ENCODE peak calls at places on chromosomes 16 and 17, in four cellular contexts. One of them, this sample, is unnamed.
A peak's percentile ranks its signal among the peaks of the same experiment; 100 is the strongest.

GRCh38 chr17:77306790-77307478 is 166.2 kb downstream of the SEC14L1 start:
- DNase-seq in B cell: no peak
- DNase-seq in CD8-positive, alpha-beta T cell: no peak
- DNase-seq in astrocyte of the spinal cord: no peak
- DNase-seq in this sample: no peak

GRCh38 chr17:30372755-30373154 is 6.0 kb upstream of the CPD start:
- DNase-seq in B cell: no peak
- DNase-seq in CD8-positive, alpha-beta T cell: no peak
- DNase-seq in astrocyte of the spinal cord: no peak
- DNase-seq in this sample: no peak

GRCh38 chr17:75872434-75873351 is 5.7 kb downstream of the TRIM47 start:
- DNase-seq in B cell: peak; percentile 29
- DNase-seq in CD8-positive, alpha-beta T cell: peak; percentile 51
- DNase-seq in astrocyte of the spinal cord: peak; percentile 80
- DNase-seq in this sample: no peak

GRCh38 chr17:72342582-72343527 is 222.0 kb downstream of the SOX9 start:
- DNase-seq in B cell: no peak
- DNase-seq in CD8-positive, alpha-beta T cell: no peak
- DNase-seq in astrocyte of the spinal cord: peak; percentile 72
- DNase-seq in this sample: no peak

GRCh38 chr16:27529962-27530361 is 19.8 kb downstream of the GTF3C1 start:
- DNase-seq in B cell: no peak
- DNase-seq in CD8-positive, alpha-beta T cell: no peak
- DNase-seq in astrocyte of the spinal cord: peak; percentile 90
- DNase-seq in this sample: no peak

GRCh38 chr16:11386791-11387546 is 41.7 kb downstream of the RMI2 start:
- DNase-seq in B cell: peak; percentile 46
- DNase-seq in CD8-positive, alpha-beta T cell: no peak
- DNase-seq in astrocyte of the spinal cord: peak; percentile 23
- DNase-seq in this sample: no peak

GRCh38 chr17:38996660-38997337 is 29.6 kb upstream of the FBXO47 start:
- DNase-seq in B cell: no peak
- DNase-seq in CD8-positive, alpha-beta T cell: no peak
- DNase-seq in astrocyte of the spinal cord: no peak
- DNase-seq in this sample: no peak

GRCh38 chr17:51612692-51613091 is 352.3 kb downstream of the UTP18 start:
- DNase-seq in B cell: no peak
- DNase-seq in CD8-positive, alpha-beta T cell: no peak
- DNase-seq in astrocyte of the spinal cord: no peak
- DNase-seq in this sample: no peak

GRCh38 chr17:3636154-3636907 is at the start of the genes CTNS and SHPK:
- DNase-seq in B cell: peak; percentile 99
- DNase-seq in CD8-positive, alpha-beta T cell: peak; percentile 93
- DNase-seq in astrocyte of the spinal cord: peak; percentile 98
- DNase-seq in this sample: peak; percentile 96

GRCh38 chr16:50841081-50841886 is 99.4 kb downstream of the CYLD start:
- DNase-seq in B cell: no peak
- DNase-seq in CD8-positive, alpha-beta T cell: peak; percentile 38
- DNase-seq in astrocyte of the spinal cord: no peak
- DNase-seq in this sample: no peak

GRCh38 chr16:53664724-53665345 is 38.8 kb downstream of the RPGRIP1L start:
- DNase-seq in B cell: no peak
- DNase-seq in CD8-positive, alpha-beta T cell: no peak
- DNase-seq in astrocyte of the spinal cord: peak; percentile 92
- DNase-seq in this sample: no peak

GRCh38 chr17:37643118-37643766 is at the start of gene DDX52:
- DNase-seq in B cell: peak; percentile 86
- DNase-seq in CD8-positive, alpha-beta T cell: peak; percentile 86
- DNase-seq in astrocyte of the spinal cord: peak; percentile 91
- DNase-seq in this sample: peak; percentile 87

GRCh38 chr17:79844869-79845600 is 5.8 kb upstream of the CBX4 start:
- DNase-seq in B cell: peak; percentile 94
- DNase-seq in CD8-positive, alpha-beta T cell: peak; percentile 59
- DNase-seq in astrocyte of the spinal cord: no peak
- DNase-seq in this sample: no peak

GRCh38 chr16:80081851-80082250 is 458.9 kb upstream of the DYNLRB2 start:
- DNase-seq in B cell: no peak
- DNase-seq in CD8-positive, alpha-beta T cell: no peak
- DNase-seq in astrocyte of the spinal cord: no peak
- DNase-seq in this sample: no peak

GRCh38 chr16:78294538-78295225 is 195.2 kb downstream of the WWOX start:
- DNase-seq in B cell: no peak
- DNase-seq in CD8-positive, alpha-beta T cell: no peak
- DNase-seq in astrocyte of the spinal cord: no peak
- DNase-seq in this sample: no peak

GRCh38 chr17:48593126-48593829 is at the start of gene HOXB5:
- DNase-seq in B cell: no peak
- DNase-seq in CD8-positive, alpha-beta T cell: peak; percentile 33
- DNase-seq in astrocyte of the spinal cord: no peak
- DNase-seq in this sample: peak; percentile 67

GRCh38 chr16:54817940-54818574 is 112.6 kb upstream of the IRX5 start:
- DNase-seq in B cell: no peak
- DNase-seq in CD8-positive, alpha-beta T cell: no peak
- DNase-seq in astrocyte of the spinal cord: no peak
- DNase-seq in this sample: no peak

GRCh38 chr16:54815177-54815576 is 115.5 kb upstream of the IRX5 start:
- DNase-seq in B cell: no peak
- DNase-seq in CD8-positive, alpha-beta T cell: no peak
- DNase-seq in astrocyte of the spinal cord: no peak
- DNase-seq in this sample: no peak

GRCh38 chr16:54813778-54814177 is 116.9 kb upstream of the IRX5 start:
- DNase-seq in B cell: no peak
- DNase-seq in CD8-positive, alpha-beta T cell: no peak
- DNase-seq in astrocyte of the spinal cord: no peak
- DNase-seq in this sample: no peak

GRCh38 chr16:54816471-54816870 is 114.2 kb upstream of the IRX5 start:
- DNase-seq in B cell: no peak
- DNase-seq in CD8-positive, alpha-beta T cell: no peak
- DNase-seq in astrocyte of the spinal cord: no peak
- DNase-seq in this sample: no peak

DNA sequence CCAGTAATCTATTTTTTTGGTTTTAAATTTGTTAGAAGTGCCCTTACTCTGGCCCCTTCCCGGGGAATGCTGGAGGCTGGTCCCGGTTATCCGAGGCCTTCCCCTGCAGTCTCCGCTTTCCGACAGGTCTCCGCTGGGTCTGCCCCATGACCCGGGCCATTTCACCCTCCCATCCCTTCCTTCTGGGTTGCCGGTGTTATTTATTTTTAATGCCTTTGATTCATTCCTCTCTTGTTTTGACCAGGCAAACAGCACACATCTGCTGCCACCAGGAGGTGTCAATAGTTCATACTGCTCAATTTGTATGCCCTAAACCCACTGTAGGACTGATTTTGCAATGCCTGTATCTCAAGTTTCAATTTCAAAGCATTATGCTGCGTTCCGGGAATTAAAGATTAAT is 113.2 kb upstream of the IRX5 start:
- DNase-seq in B cell: no peak
- DNase-seq in CD8-positive, alpha-beta T cell: no peak
- DNase-seq in astrocyte of the spinal cord: peak; percentile 1
- DNase-seq in this sample: no peak
- TF ChIP-seq CTCF in B cell: no peak
- TF ChIP-seq CTCF in CD8-positive, alpha-beta T cell: no peak
- TF ChIP-seq CTCF in astrocyte of the spinal cord: peak; percentile 34
- TF ChIP-seq CTCF in this sample: no peak

DNA sequence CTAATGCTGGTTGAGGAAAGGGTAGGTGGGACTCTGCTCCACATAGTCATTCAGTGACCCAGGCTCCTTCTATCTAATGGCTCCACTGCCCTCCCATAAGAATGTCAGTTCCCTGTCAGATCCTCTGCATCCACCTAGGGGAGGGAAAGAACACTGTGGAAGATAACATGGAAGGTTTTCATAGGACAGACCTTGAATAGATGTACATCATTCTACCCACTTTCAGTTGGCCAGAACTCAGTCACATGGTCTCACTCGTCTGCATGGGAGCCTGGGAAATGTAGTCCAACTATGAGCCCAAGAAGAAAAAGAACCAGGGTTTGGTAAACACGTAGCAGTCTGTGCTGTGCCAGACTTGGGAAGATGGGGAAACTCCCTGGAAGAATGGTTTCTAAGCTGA is 27.1 kb upstream of the SCNN1B start:
- DNase-seq in B cell: no peak
- DNase-seq in CD8-positive, alpha-beta T cell: no peak
- DNase-seq in astrocyte of the spinal cord: no peak
- DNase-seq in this sample: no peak
- TF ChIP-seq CTCF in B cell: no peak
- TF ChIP-seq CTCF in CD8-positive, alpha-beta T cell: no peak
- TF ChIP-seq CTCF in astrocyte of the spinal cord: no peak
- TF ChIP-seq CTCF in this sample: no peak

GRCh38 chr16:879461-879861 is 78.9 kb upstream of the GNG13 start:
- DNase-seq in B cell: no peak
- DNase-seq in CD8-positive, alpha-beta T cell: no peak
- DNase-seq in astrocyte of the spinal cord: no peak
- DNase-seq in this sample: no peak

GRCh38 chr16:876523-877241 is 76.1 kb upstream of the GNG13 start:
- DNase-seq in B cell: no peak
- DNase-seq in CD8-positive, alpha-beta T cell: no peak
- DNase-seq in astrocyte of the spinal cord: no peak
- DNase-seq in this sample: no peak

GRCh38 chr16:878886-879285 is 78.4 kb upstream of the GNG13 start:
- DNase-seq in B cell: no peak
- DNase-seq in CD8-positive, alpha-beta T cell: no peak
- DNase-seq in astrocyte of the spinal cord: no peak
- DNase-seq in this sample: no peak

GRCh38 chr16:877242-878065 is 76.9 kb upstream of the GNG13 start:
- DNase-seq in B cell: no peak
- DNase-seq in CD8-positive, alpha-beta T cell: no peak
- DNase-seq in astrocyte of the spinal cord: no peak
- DNase-seq in this sample: no peak

DNA sequence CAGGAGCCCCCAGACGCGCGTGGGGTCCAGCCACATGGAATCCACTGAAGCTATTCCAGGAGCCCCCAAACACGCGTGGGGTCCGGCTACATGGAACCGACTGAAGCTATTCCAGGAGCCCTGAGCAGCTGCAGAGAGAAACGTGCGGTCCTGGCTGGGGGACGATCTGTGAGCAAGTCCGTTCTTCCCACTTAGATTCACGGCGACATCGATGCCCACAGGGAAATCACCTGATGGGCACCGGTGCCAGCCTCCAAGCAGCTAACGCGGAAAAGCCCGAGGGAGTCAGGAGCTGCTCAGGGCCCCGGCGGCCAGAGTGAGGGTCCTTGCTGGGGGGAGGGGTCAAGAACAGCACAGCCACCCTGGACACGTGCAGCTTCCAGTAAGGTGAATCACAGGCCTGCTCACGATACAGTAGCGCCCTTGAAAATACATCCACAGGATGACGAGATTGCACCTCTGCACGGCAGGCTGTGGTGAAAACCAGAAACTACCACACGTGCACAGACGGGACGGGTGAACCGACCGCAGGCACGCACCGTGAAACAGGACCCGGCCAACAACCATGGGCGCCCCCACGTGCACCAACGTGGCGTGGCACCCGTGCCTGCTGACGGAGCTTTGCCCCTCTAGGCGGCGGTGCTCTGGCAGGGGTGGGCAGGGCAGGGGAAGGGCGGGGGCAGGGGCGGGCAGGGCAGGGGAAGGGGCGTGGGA is 77.7 kb upstream of the GNG13 start:
- DNase-seq in B cell: no peak
- DNase-seq in CD8-positive, alpha-beta T cell: no peak
- DNase-seq in astrocyte of the spinal cord: no peak
- DNase-seq in this sample: peak; percentile 18
- TF ChIP-seq CTCF in B cell: no peak
- TF ChIP-seq CTCF in CD8-positive, alpha-beta T cell: no peak
- TF ChIP-seq CTCF in astrocyte of the spinal cord: no peak
- TF ChIP-seq CTCF in this sample: no peak

GRCh38 chr16:19548144-19548543 is 7.4 kb upstream of the VPS35L start:
- DNase-seq in B cell: no peak
- DNase-seq in CD8-positive, alpha-beta T cell: no peak
- DNase-seq in astrocyte of the spinal cord: no peak
- DNase-seq in this sample: no peak

GRCh38 chr16:19540241-19540970 is 15.1 kb upstream of the VPS35L start:
- DNase-seq in B cell: no peak
- DNase-seq in CD8-positive, alpha-beta T cell: no peak
- DNase-seq in astrocyte of the spinal cord: no peak
- DNase-seq in this sample: no peak

DNA sequence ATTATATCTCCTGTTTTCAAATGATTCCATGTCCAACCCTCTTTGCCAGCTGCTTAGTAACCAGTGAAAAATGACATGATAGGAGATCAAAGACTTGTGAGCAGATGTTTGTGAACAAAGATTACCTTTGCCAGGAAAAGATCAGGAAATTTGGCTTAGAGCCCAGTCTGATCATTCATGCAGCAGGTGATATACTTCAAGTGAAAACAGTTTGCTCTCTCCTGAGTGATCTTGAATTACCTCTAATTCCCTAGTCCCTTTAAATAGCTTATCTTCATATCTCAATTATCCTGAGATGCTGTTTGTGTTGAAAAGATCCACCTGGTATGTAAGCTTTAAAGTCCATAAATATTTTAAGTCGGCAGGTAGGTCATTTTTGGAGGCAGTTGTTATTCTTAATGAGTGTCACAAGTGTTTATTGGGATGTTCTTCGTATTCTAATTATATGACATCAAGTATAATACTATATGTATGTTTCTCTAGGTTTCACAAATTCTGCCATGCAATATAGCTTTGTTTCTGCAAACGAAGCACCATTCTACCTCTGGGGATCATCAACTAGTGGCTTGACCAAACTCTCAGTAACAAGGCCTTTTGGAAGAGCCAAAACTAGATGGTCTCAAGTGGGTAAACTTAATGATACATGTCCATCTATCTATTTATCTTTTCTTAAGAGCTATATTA is 13.2 kb upstream of the VPS35L start:
- DNase-seq in B cell: no peak
- DNase-seq in CD8-positive, alpha-beta T cell: no peak
- DNase-seq in astrocyte of the spinal cord: no peak
- DNase-seq in this sample: no peak
- TF ChIP-seq CTCF in B cell: no peak
- TF ChIP-seq CTCF in CD8-positive, alpha-beta T cell: no peak
- TF ChIP-seq CTCF in astrocyte of the spinal cord: no peak
- TF ChIP-seq CTCF in this sample: no peak

GRCh38 chr16:52069866-52070265 is 477.1 kb downstream of the TOX3 start:
- DNase-seq in B cell: no peak
- DNase-seq in CD8-positive, alpha-beta T cell: no peak
- DNase-seq in astrocyte of the spinal cord: peak; percentile 11
- DNase-seq in this sample: no peak
- TF ChIP-seq CTCF in B cell: no peak
- TF ChIP-seq CTCF in CD8-positive, alpha-beta T cell: no peak
- TF ChIP-seq CTCF in astrocyte of the spinal cord: peak; percentile 6
- TF ChIP-seq CTCF in this sample: peak; percentile 52

This sample was measured in mesothelial cell of epicardium.